ENCODE peak calls at places on chromosomes 13 and 19, in five cellular contexts. D, G, C, Y and S are unnamed samples.

GRCh38 chr13:38582133-38582532 is 104.7 kb upstream of the FREM2 start:
- DNase-seq in D (no peak), G (no peak), C (peak), Y (no peak), S (peak)

GRCh38 chr13:30796132-30796832 is 60.9 kb downstream of the ALOX5AP start:
- DNase-seq in D (no peak), G (peak), C (no peak), Y (no peak), S (peak)

GRCh38 chr13:99389520-99390304 is 82.5 kb upstream of the GPR183 start:
- DNase-seq in D (no peak), G (no peak), C (no peak), Y (no peak), S (no peak)

GRCh38 chr13:99873832-99874430 is 97.6 kb downstream of the ZIC5 start:
- DNase-seq in D (no peak), G (no peak), C (no peak), Y (no peak), S (no peak)

GRCh38 chr13:113589961-113590339 is 5.4 kb downstream of the TFDP1 start:
- DNase-seq in D (no peak), G (no peak), C (no peak), Y (no peak), S (no peak)

GRCh38 chr19:4606921-4607678 is 32.2 kb upstream of the TNFAIP8L1 start:
- DNase-seq in D (no peak), G (no peak), C (peak), Y (no peak), S (no peak)

GRCh38 chr13:81540777-81541176 is 1199.9 kb upstream of the SPRY2 start:
- DNase-seq in D (no peak), G (no peak), C (peak), Y (no peak), S (no peak)

GRCh38 chr13:43239441-43239840 is 216.1 kb downstream of the DNAJC15 start:
- DNase-seq in D (no peak), G (no peak), C (no peak), Y (no peak), S (no peak)

GRCh38 chr13:105410602-105411001 is 1124.9 kb downstream of the EFNB2 start:
- DNase-seq in D (peak), G (peak), C (peak), Y (peak), S (peak)

GRCh38 chr13:99973786-99974185 is 2.2 kb upstream of the ZIC5 start:
- DNase-seq in D (no peak), G (no peak), C (no peak), Y (no peak), S (no peak)

DNA sequence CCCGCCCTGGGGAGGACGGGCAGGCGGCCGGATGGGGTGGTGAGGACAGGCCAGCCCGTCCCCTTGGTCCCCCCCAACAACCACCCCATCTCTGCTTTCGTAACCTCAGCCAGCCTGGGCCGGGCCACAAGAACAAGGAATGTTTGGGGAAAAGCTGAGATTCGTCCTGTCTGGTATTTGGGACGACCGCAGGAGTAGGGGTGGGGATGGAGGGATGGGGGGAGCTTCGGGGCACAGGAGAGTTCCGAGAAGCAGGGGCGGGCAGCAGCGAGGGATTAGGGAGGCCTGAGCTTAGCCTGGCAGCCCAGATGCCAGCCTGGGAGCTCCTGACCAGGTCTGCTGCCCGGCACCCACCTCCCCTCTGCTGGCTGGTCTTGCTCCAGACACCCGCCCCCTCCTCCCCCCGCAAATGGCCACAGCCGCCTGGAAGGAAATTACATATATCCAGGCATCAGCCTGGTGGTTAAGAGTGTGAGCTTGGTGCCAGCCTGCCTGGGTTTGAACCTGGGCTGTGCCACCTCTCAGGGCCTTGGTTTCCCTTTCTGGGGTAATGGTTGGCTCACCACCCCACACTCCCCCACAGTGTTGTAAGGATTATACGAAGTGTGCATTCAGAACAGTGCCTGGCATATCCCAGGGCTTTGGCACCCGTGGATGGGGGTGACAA is at the start of gene PODNL1:
- DNase-seq in D (no peak), G (peak), C (peak), Y (no peak), S (no peak)
- TF ChIP-seq POLR2AphosphoS5 in D (no peak), G (no peak), C (no peak), Y (no peak), S (no peak)

GRCh38 chr19:53959176-53959757 is 3.5 kb upstream of the CACNG8 start:
- DNase-seq in D (no peak), G (no peak), C (peak), Y (no peak), S (no peak)
- H3K4me3 ChIP-seq in D (peak), G (no peak), C (peak), Y (no peak), S (no peak)

DNA sequence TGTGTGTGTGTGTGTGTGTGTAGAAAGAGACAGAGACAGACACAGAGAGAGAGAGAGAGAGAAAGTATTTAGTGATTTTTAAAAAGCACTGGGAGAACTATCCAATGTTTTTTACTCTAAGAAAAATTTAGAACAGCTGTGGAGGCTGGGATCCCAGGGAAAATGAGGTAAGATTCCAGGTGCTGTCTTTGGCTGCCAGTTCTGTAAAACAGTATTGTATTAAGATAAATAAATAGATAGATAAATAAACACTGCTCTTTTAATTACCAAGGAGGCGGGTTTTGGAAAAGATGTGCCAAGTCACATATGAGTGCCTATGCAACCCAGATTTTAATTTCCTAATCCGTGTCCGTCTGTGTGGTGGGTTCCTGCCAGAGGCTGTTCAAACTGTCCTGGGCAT is 270.8 kb upstream of the DACH1 start:
- DNase-seq in D (no peak), G (no peak), C (no peak), Y (no peak), S (no peak)
- H3K27ac ChIP-seq in D (no peak), G (no peak), C (no peak), Y (no peak), S (no peak)

GRCh38 chr19:11652056-11652455 is 54.8 kb downstream of the ZNF627 start:
- DNase-seq in D (no peak), G (no peak), C (peak), Y (no peak), S (no peak)
- TF ChIP-seq POLR2AphosphoS5 in D (no peak), G (no peak), C (no peak), Y (no peak), S (no peak)

GRCh38 chr13:110559429-110559943 is 2.0 kb downstream of the RAB20 start:
- DNase-seq in D (no peak), G (peak), C (no peak), Y (peak), S (no peak)
- H3K4me3 ChIP-seq in D (no peak), G (peak), C (peak), Y (peak), S (peak)

GRCh38 chr19:1070576-1070930 is 3.6 kb downstream of the ARHGAP45 start:
- DNase-seq in D (no peak), G (no peak), C (peak), Y (no peak), S (no peak)

GRCh38 chr19:1070931-1071791 is 4.2 kb downstream of the ARHGAP45 start:
- DNase-seq in D (no peak), G (no peak), C (peak), Y (no peak), S (no peak)

GRCh38 chr19:1068111-1069001 is 1.4 kb downstream of the ARHGAP45 start:
- DNase-seq in D (no peak), G (no peak), C (no peak), Y (peak), S (no peak)

GRCh38 chr19:1067341-1068103 is 555 bp downstream of the ARHGAP45 start:
- DNase-seq in D (no peak), G (no peak), C (no peak), Y (no peak), S (no peak)

GRCh38 chr19:1069009-1069779 is 2.2 kb downstream of the ARHGAP45 start:
- DNase-seq in D (no peak), G (no peak), C (no peak), Y (peak), S (no peak)
- H3K27ac ChIP-seq in D (no peak), G (no peak), C (no peak), Y (peak), S (no peak)

GRCh38 chr19:49916839-49917733 is 11.9 kb upstream of the ATF5 start:
- DNase-seq in D (no peak), G (no peak), C (peak), Y (no peak), S (peak)
- TF ChIP-seq POLR2AphosphoS5 in D (no peak), G (no peak), C (no peak), Y (no peak), S (peak)

GRCh38 chr19:17095141-17095919 is 19.8 kb downstream of the MYO9B start:
- DNase-seq in D (no peak), G (no peak), C (no peak), Y (peak), S (no peak)
- H3K4me3 ChIP-seq in D (no peak), G (no peak), C (no peak), Y (no peak), S (no peak)

DNA sequence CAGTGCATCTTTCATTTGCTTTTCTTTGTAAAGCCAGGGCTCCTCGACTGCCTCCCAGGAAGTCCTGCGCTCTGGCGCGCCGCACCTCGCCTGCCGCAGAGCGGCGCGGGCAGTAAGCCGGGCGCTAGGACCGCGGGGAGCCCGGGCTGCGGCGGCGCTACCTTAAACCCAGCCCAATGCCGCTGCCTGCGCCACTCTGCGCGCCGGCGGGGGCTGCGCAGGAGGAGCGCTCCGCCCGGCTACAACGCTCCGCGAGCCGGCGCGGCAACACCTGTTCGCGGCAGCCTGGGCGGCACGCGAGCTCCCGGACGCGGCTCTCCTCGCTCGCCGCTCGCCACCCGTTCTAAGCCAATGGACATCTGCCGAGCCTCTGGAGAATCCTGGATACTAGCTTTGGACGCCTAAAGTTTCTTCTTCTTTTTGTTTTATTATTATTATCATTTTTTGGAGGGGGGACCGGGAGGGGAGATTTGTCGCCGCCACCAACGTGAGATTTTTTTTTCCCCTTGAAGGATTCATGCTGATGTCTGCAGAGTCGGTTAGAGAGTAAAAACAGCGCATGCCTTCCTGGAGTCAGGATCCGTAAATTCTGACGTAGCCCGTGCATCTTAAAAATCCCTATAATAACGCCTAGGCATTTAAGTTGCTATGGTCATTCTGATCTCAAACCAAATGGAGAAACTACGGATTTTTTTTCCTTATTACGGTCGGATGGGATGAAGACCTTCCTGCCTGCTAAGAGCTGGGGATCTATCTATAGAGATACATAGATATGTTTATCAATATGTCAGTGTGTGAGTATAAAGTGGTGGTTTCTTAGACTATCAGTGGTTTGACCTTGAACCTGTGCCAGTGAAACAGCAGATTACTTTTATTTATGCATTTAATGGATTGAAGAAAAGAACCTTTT is at the start of gene FGF9:
- DNase-seq in D (no peak), G (peak), C (peak), Y (peak), S (peak)
- H3K27ac ChIP-seq in D (no peak), G (no peak), C (no peak), Y (no peak), S (no peak)